ENCODE peak calls at places on chromosomes 16 and 17, in ten cellular contexts. R, S, T, I, X, Q, G, K, C and A are unnamed samples. For H3K27me3, the result is how much of the 10 kb centered on the place peaks cover.

GRCh38 chr17:40343126-40344119 is 21.1 kb downstream of the GJD3 start:
- DNase-seq in G (no peak), Q (no peak), S (no peak), X (no peak), I (no peak), C (peak), R (no peak), T (no peak), K (no peak), A (no peak)

GRCh38 chr16:75379911-75380847 is 53.1 kb downstream of the CFDP1 start:
- DNase-seq in G (no peak), R (no peak), T (no peak), X (no peak), S (no peak), I (no peak), K (no peak), C (peak), Q (no peak), A (peak)

GRCh38 chr17:53525590-53525989 is 297.1 kb upstream of the KIF2B start:
- DNase-seq in G (no peak), Q (no peak), C (no peak), R (no peak), T (no peak), I (no peak), S (no peak), X (no peak), K (no peak), A (no peak)

GRCh38 chr17:50148226-50149098 is 2.0 kb downstream of the PPP1R9B start:
- DNase-seq in T (no peak), S (peak), K (peak), X (peak), R (no peak), G (peak), Q (peak), I (peak), C (peak), A (peak)

GRCh38 chr17:61389670-61390478 is 9.8 kb upstream of the TBX2 start:
- DNase-seq in R (no peak), X (no peak), C (peak), I (no peak), T (no peak), Q (peak), K (peak), S (no peak), G (peak), A (no peak)

GRCh38 chr17:76547183-76547641 is 7.4 kb downstream of the PRCD start:
- DNase-seq in Q (no peak), C (peak), R (no peak), T (no peak), I (peak), G (peak), X (peak), S (no peak), K (peak), A (peak)

GRCh38 chr16:81658373-81658772 is 120.7 kb upstream of the PLCG2 start:
- DNase-seq in G (no peak), Q (no peak), I (no peak), S (no peak), T (no peak), X (no peak), R (no peak), K (no peak), C (no peak), A (no peak)

GRCh38 chr17:42548993-42549755 is 3.5 kb upstream of the HSD17B1 start:
- DNase-seq in C (no peak), T (no peak), R (no peak), K (no peak), X (no peak), G (no peak), S (no peak), Q (no peak), I (no peak), A (no peak)

GRCh38 chr16:17083628-17084027 is 387.1 kb downstream of the XYLT1 start:
- DNase-seq in Q (no peak), X (no peak), S (no peak), I (no peak), K (no peak), T (no peak), C (no peak), R (no peak), G (no peak), A (no peak)

GRCh38 chr16:1282275-1282995 is 26.6 kb downstream of the TPSD1 start:
- DNase-seq in Q (no peak), S (no peak), K (no peak), X (no peak), I (no peak), G (no peak), R (no peak), T (no peak), C (no peak), A (no peak)

GRCh38 chr16:1279945-1280589 is 24.2 kb downstream of the TPSD1 start:
- DNase-seq in G (no peak), R (no peak), I (no peak), Q (no peak), C (no peak), X (no peak), T (no peak), K (no peak), S (no peak), A (no peak)

GRCh38 chr16:1279081-1279944 is 23.4 kb downstream of the TPSD1 start:
- DNase-seq in S (no peak), G (no peak), I (no peak), K (no peak), R (no peak), T (no peak), Q (no peak), C (no peak), X (no peak), A (no peak)

GRCh38 chr16:1281517-1281916 is 25.6 kb downstream of the TPSD1 start:
- DNase-seq in S (no peak), X (no peak), G (no peak), K (no peak), Q (no peak), R (no peak), I (no peak), C (no peak), T (no peak), A (no peak)

GRCh38 chr16:1280783-1281182 is 24.9 kb downstream of the TPSD1 start:
- DNase-seq in T (no peak), X (no peak), G (no peak), K (no peak), I (no peak), C (no peak), Q (no peak), S (no peak), R (no peak), A (no peak)
- H3K27me3 ChIP-seq in T (under half), X (under half), G (half or more), K (under half), I (under half), C (half or more), Q (under half), S (under half), R (half or more), A (under half)

GRCh38 chr17:2054262-2054739 is 602 bp upstream of the HIC1 start:
- DNase-seq in C (no peak), K (no peak), R (no peak), Q (no peak), S (peak), G (peak), T (no peak), X (peak), I (peak), A (no peak)
- H3K27me3 ChIP-seq in C (half or more), K (half or more), R (under half), Q (under half), S (under half), G (under half), T (under half), X (under half), I (under half), A (under half)

GRCh38 chr16:57888128-57888527 is 82.8 kb downstream of the CNGB1 start:
- DNase-seq in S (no peak), X (no peak), C (no peak), T (no peak), I (no peak), R (no peak), G (no peak), K (no peak), Q (no peak), A (no peak)
- H3K27me3 ChIP-seq in S (under half), X (under half), C (under half), T (under half), I (under half), R (under half), G (under half), K (under half), Q (under half), A (under half)

GRCh38 chr16:29972500-29972899 is 1.2 kb upstream of the TAOK2 start:
- DNase-seq in K (no peak), X (no peak), C (no peak), G (no peak), Q (no peak), S (no peak), T (no peak), R (no peak), I (no peak), A (no peak)
- H3K27me3 ChIP-seq in K (under half), X (under half), C (under half), G (under half), Q (under half), S (under half), T (under half), R (under half), I (under half), A (under half)

GRCh38 chr16:84367750-84368320 is 503 bp upstream of the ATP2C2 start:
- DNase-seq in G (no peak), S (peak), C (peak), K (peak), R (no peak), I (no peak), Q (no peak), X (no peak), T (no peak), A (no peak)
- H3K27me3 ChIP-seq in G (half or more), S (under half), C (under half), K (under half), R (half or more), I (under half), Q (under half), X (under half), T (half or more), A (under half)

DNA sequence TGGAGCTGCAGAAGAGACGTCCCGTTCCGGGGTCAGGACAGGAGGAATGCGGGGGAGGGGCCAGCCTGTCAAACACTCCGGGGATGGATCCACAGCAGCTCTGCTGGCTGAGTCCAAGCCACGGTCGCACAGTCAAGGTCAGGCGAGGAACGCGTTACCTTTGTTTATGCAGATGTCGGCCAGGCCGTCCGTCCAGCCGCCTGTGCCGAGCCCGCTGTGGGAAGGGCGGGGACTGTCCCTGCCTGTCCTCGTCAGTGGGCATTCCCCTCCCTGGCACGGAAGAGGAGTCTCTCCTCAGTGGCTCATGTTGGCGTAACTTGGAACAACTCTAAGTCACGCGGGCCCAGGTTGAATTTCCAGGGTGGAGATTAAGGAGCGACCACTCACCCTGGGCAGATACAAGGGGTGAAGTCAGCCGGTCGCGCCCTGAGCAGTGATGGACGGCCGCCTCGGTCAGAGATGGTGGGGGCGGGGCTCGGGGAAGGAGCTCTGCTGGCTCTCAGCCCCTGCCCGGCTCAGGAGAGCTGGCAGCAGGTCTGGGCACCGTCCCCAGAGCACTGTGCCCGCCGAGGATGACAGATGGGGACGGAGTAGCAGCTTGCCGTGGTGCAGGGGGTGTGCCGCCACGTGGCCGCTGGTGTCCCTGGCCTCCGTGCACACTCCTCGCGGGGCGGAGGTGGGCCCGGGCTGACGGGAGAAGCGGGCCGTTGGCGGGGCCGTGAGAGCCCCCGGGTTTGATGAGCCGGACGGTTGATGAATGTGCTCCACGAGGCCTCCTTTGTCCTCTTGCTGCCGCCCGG is 7.3 kb downstream of the CACNA1H start:
- DNase-seq in K (peak), Q (peak), C (peak), G (no peak), S (peak), T (no peak), R (no peak), I (peak), X (peak), A (no peak)
- H3K27me3 ChIP-seq in K (under half), Q (under half), C (half or more), G (under half), S (half or more), T (under half), R (half or more), I (under half), X (half or more), A (under half)

DNA sequence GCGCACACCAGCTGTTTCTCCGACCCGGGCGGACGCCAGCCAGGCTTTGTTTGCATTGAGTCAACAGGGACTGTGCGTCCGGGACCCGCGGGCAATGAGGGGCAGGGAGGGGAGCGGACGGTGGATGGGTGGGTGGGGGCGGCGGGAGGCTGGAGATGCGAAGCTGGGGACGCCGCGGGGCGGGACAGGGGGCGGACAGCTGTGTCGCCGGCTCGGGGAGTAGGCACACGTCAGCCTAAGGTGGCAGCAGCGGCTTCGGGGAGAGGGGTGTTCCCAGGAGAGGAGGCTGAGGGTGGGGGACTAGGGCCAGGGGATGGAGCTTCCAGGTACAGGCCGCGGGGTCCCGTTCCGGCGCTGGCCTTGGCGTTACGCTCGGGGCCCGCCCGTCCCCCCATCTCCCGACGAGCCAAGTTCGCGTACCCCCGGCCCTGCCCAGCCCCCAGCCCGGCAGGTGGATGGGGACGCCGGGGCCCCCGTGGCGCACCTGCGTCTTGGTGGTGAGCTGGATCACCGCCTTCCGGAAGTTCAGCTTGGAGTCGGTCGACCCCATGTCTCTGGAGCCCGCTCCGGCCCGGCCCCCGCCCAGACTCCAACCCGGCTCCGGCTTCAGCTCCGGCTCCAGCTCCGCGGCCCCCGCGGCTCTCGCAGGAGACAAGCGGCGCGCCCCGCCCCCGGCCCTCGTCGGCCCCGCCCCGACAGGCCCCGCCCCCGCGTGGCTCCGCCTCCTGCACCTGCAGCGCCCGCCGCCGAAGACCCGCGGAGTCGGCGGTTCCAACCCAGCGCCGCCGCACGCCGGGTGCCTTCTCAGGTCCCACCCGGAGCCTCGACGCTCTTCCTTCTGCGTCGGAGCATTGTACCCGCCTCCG is at the start of gene HID1:
- DNase-seq in S (no peak), T (no peak), C (peak), X (peak), K (peak), Q (peak), R (no peak), I (peak), G (no peak), A (peak)
- H3K27me3 ChIP-seq in S (under half), T (under half), C (under half), X (under half), K (under half), Q (under half), R (under half), I (under half), G (under half), A (under half)